ENCODE peak calls at places on chromosomes 11 and 22, in ten cellular contexts. M is GOT3; U is nephron progenitor cell; L is type B pancreatic cell; Z is tibial artery; E is activated gamma-delta T cell treated with anti-CD3 and anti-CD28 coated beads, Interleukin-2, amount 50 U/mL, for 16 hours; V is cerebellar nuclear complex; T is anterior cingulate cortex; Q is NCI-H1694 treated with DMSO at 0.1 percent for 48 hours; K is HT-29. X is an unnamed sample.

GRCh38 chr11:134668076-134668475 is 256.0 kb upstream of the B3GAT1 start:
- DNase-seq in L (peak), U (no peak), Q (no peak), K (no peak), V (no peak), M (no peak), T (no peak), Z (no peak), E (no peak), X (no peak)

GRCh38 chr11:96075532-96075959 is 151.6 kb upstream of the MTMR2 start:
- DNase-seq in L (no peak), M (no peak), K (no peak), V (no peak), T (no peak), Q (no peak), Z (no peak), U (no peak), E (no peak), X (no peak)

GRCh38 chr11:64867748-64868462 is 10.5 kb downstream of the EHD1 start:
- DNase-seq in E (no peak), V (no peak), Z (no peak), Q (no peak), K (no peak), M (no peak), L (no peak), T (no peak), U (no peak), X (no peak)

GRCh38 chr11:65894034-65894591 is 3.6 kb downstream of the CCDC85B start:
- DNase-seq in Z (no peak), T (no peak), K (no peak), M (no peak), V (no peak), E (no peak), U (no peak), L (no peak), Q (no peak), X (no peak)

GRCh38 chr11:134752964-134753804 is 341.1 kb upstream of the B3GAT1 start:
- DNase-seq in Z (no peak), M (no peak), K (no peak), U (no peak), V (no peak), E (no peak), L (peak), Q (no peak), T (no peak), X (no peak)

GRCh38 chr11:100970273-100971164 is 159.1 kb downstream of the PGR start:
- DNase-seq in V (no peak), M (no peak), L (no peak), T (no peak), Q (no peak), E (no peak), Z (no peak), K (no peak), U (no peak), X (no peak)

GRCh38 chr11:46446343-46446751 is 54.8 kb upstream of the CHRM4 start:
- DNase-seq in U (no peak), Z (no peak), L (no peak), V (no peak), M (no peak), T (peak), K (no peak), E (no peak), Q (no peak), X (no peak)

GRCh38 chr11:120931057-120931779 is 92.7 kb upstream of the TBCEL start:
- DNase-seq in Z (no peak), K (no peak), Q (no peak), M (no peak), T (no peak), E (no peak), V (no peak), L (no peak), U (no peak), X (no peak)

GRCh38 chr22:23457586-23457985 is 122.5 kb downstream of the IGLL1 start:
- DNase-seq in U (no peak), K (no peak), M (no peak), E (no peak), T (no peak), V (no peak), Z (no peak), L (no peak), Q (no peak), X (no peak)

GRCh38 chr11:62959077-62959980 is 25.4 kb downstream of the SLC22A6 start:
- DNase-seq in E (no peak), L (no peak), Q (no peak), T (no peak), M (no peak), V (no peak), Z (no peak), K (no peak), U (no peak), X (no peak)

GRCh38 chr11:69121021-69121420 is 34.7 kb upstream of the SMIM38 start:
- DNase-seq in V (no peak), K (no peak), T (no peak), U (no peak), Q (no peak), M (no peak), Z (no peak), E (no peak), L (no peak), X (no peak)

GRCh38 chr11:104653011-104653806 is 245.1 kb downstream of the CASP12 start:
- DNase-seq in K (no peak), M (no peak), L (no peak), V (no peak), E (no peak), Q (no peak), U (no peak), T (no peak), Z (no peak), X (no peak)

GRCh38 chr11:32006799-32007388 is 84.0 kb upstream of the RCN1 start:
- DNase-seq in V (peak), U (peak), Z (no peak), E (no peak), K (peak), M (no peak), L (no peak), Q (peak), T (peak), X (peak)

GRCh38 chr11:62925745-62926668 is 4.8 kb upstream of the CHRM1 start:
- DNase-seq in Q (no peak), U (peak), M (no peak), K (no peak), E (no peak), Z (no peak), V (no peak), L (no peak), T (no peak), X (no peak)

GRCh38 chr11:78080818-78081495 is 1.3 kb upstream of the NDUFC2 start:
- DNase-seq in L (no peak), Z (no peak), E (no peak), U (no peak), T (no peak), V (no peak), K (no peak), Q (no peak), M (no peak), X (no peak)

GRCh38 chr11:134363592-134363991 is 31.8 kb downstream of the GLB1L2 start:
- DNase-seq in Q (no peak), T (no peak), Z (no peak), K (no peak), U (no peak), E (no peak), M (no peak), V (no peak), L (no peak), X (no peak)

GRCh38 chr11:11789735-11790369 is 51.9 kb upstream of the USP47 start:
- DNase-seq in Q (no peak), E (no peak), K (peak), L (no peak), U (peak), T (no peak), Z (no peak), M (no peak), V (no peak), X (peak)

GRCh38 chr11:2118674-2119073 is 20.5 kb downstream of the IGF2 start:
- DNase-seq in K (no peak), T (no peak), Z (no peak), M (no peak), Q (no peak), L (no peak), U (no peak), E (no peak), V (no peak), X (no peak)

GRCh38 chr11:72657356-72657755 is 16.9 kb downstream of the PDE2A start:
- DNase-seq in U (peak), T (no peak), Z (no peak), L (no peak), Q (no peak), E (no peak), V (no peak), M (no peak), K (no peak), X (no peak)

GRCh38 chr22:45881524-45881875 is 95.5 kb downstream of the WNT7B start:
- DNase-seq in V (no peak), E (no peak), T (no peak), K (no peak), M (no peak), U (no peak), Q (no peak), Z (no peak), L (peak), X (peak)

GRCh38 chr11:99325807-99326206 is 305.1 kb downstream of the CNTN5 start:
- DNase-seq in M (no peak), K (no peak), Z (no peak), L (no peak), U (no peak), V (no peak), T (no peak), E (no peak), Q (no peak), X (no peak)

GRCh38 chr11:115676206-115676605 is 172.0 kb upstream of the CADM1 start:
- DNase-seq in K (no peak), V (no peak), Z (no peak), T (no peak), L (no peak), Q (no peak), U (no peak), M (no peak), E (no peak), X (no peak)

GRCh38 chr11:9760180-9760550 is 96.3 kb downstream of the SWAP70 start:
- DNase-seq in U (no peak), V (no peak), Z (peak), E (no peak), K (no peak), L (no peak), T (peak), M (no peak), Q (no peak), X (no peak)

GRCh38 chr11:45285289-45285828 is 782 bp downstream of the SYT13 start:
- DNase-seq in E (no peak), V (no peak), Z (no peak), T (no peak), L (no peak), M (no peak), Q (no peak), U (no peak), K (no peak), X (no peak)

GRCh38 chr11:63683133-63683991 is 2.1 kb downstream of the RTN3 start:
- DNase-seq in L (no peak), M (no peak), V (no peak), T (no peak), E (no peak), K (no peak), U (no peak), Z (no peak), Q (no peak), X (no peak)

GRCh38 chr22:46665751-46666280 is 45.6 kb downstream of the GRAMD4 start:
- DNase-seq in T (no peak), U (no peak), E (no peak), V (no peak), K (no peak), Z (no peak), Q (no peak), M (no peak), L (no peak), X (no peak)

GRCh38 chr22:37051629-37052385 is at the start of gene KCTD17:
- DNase-seq in T (peak), V (no peak), U (peak), Q (peak), K (peak), L (peak), M (no peak), E (peak), Z (peak), X (peak)

GRCh38 chr11:32899423-32899822 is 6.8 kb downstream of the QSER1 start:
- DNase-seq in V (no peak), T (no peak), L (no peak), E (no peak), M (no peak), U (no peak), Q (no peak), Z (no peak), K (no peak), X (no peak)

X was measured in WERI-Rb-1.